ENCODE peak calls at places on chromosomes 13 and 19, in seven cellular contexts. O is GM04504, G is neural progenitor cell, D is iris pigment epithelial cell, J is cardiac muscle cell, R is AG09309, M is PC-3. N is an unnamed sample.

GRCh38 chr19:16038196-16038695 is 38.0 kb upstream of the TPM4 start:
- DNase-seq in O (no peak), G (no peak), D (no peak), J (no peak), R (no peak), M (no peak), N (no peak)

GRCh38 chr19:46753420-46754155 is 7.3 kb upstream of the STRN4 start:
- DNase-seq in O (no peak), G (peak), D (no peak), J (peak), R (no peak), M (peak), N (peak)

GRCh38 chr13:90365130-90365529 is 982.4 kb upstream of the MIR17HG start:
- DNase-seq in O (no peak), G (no peak), D (peak), J (no peak), R (no peak), M (no peak), N (no peak)

GRCh38 chr19:9075064-9075964 is 11.5 kb upstream of the OR1M1 start:
- DNase-seq in O (peak), G (peak), D (peak), J (peak), R (peak), M (peak), N (no peak)

GRCh38 chr13:50366488-50367174 is 351.4 kb downstream of the KCNRG start:
- DNase-seq in O (no peak), G (no peak), D (no peak), J (no peak), R (no peak), M (peak), N (no peak)

GRCh38 chr13:84136582-84136981 is 254.3 kb upstream of the SLITRK1 start:
- DNase-seq in O (no peak), G (no peak), D (no peak), J (no peak), R (no peak), M (no peak), N (no peak)

GRCh38 chr13:103351035-103351828 is 285.0 kb upstream of the SLC10A2 start:
- DNase-seq in O (no peak), G (peak), D (peak), J (peak), R (no peak), M (peak), N (no peak)

GRCh38 chr13:110285991-110286923 is 20.7 kb downstream of the COL4A1 start:
- DNase-seq in O (no peak), G (no peak), D (no peak), J (no peak), R (no peak), M (no peak), N (no peak)

GRCh38 chr19:45492627-45493470 is 4.0 kb downstream of the RTN2 start:
- DNase-seq in O (peak), G (peak), D (peak), J (peak), R (no peak), M (peak), N (no peak)

GRCh38 chr19:3163230-3163886 is 15.2 kb upstream of the S1PR4 start:
- DNase-seq in O (no peak), G (peak), D (peak), J (peak), R (no peak), M (peak), N (peak)

GRCh38 chr13:62250501-62251175 is 835.0 kb upstream of the PCDH20 start:
- DNase-seq in O (no peak), G (no peak), D (no peak), J (peak), R (no peak), M (no peak), N (peak)

GRCh38 chr13:63190742-63191141 is 1775.1 kb upstream of the PCDH20 start:
- DNase-seq in O (peak), G (no peak), D (peak), J (no peak), R (peak), M (peak), N (no peak)

GRCh38 chr13:25292301-25292700 is 5.0 kb upstream of the MTMR6 start:
- DNase-seq in O (no peak), G (no peak), D (peak), J (no peak), R (no peak), M (peak), N (peak)

GRCh38 chr19:3983936-3984583 is 1.2 kb downstream of the EEF2 start:
- DNase-seq in O (no peak), G (no peak), D (peak), J (no peak), R (no peak), M (peak), N (no peak)

GRCh38 chr19:7417671-7418324 is 69.1 kb downstream of the ARHGEF18 start:
- DNase-seq in O (no peak), G (no peak), D (peak), J (no peak), R (no peak), M (no peak), N (no peak)

N was measured in SK-N-DZ.